ENCODE peak calls at places on chromosomes 2 and 18, in five cellular contexts. X, B, L, C and V are unnamed samples. For H3K9me3, the result is how much of the 10 kb centered on the place peaks cover.

GRCh38 chr2:84971799-84972790 is 1.1 kb downstream of the KCMF1 start:
- DNase-seq in C (peak), X (peak), L (peak), B (peak), V (peak)

GRCh38 chr2:191486584-191487320 is 191.2 kb upstream of the NABP1 start:
- DNase-seq in B (no peak), X (no peak), L (peak), C (no peak), V (no peak)

GRCh38 chr2:158498749-158499136 is 42.0 kb downstream of the PKP4 start:
- DNase-seq in B (no peak), L (no peak), X (no peak), C (no peak), V (no peak)

GRCh38 chr2:40458271-40458794 is 6.4 kb upstream of the SLC8A1 start:
- DNase-seq in C (no peak), X (no peak), L (no peak), B (no peak), V (no peak)

GRCh38 chr2:20668871-20669475 is 2.0 kb downstream of the GDF7 start:
- DNase-seq in X (no peak), C (no peak), B (no peak), L (no peak), V (no peak)

GRCh38 chr18:36610716-36611115 is 218.1 kb downstream of the TPGS2 start:
- DNase-seq in C (no peak), L (no peak), X (no peak), B (no peak), V (no peak)

GRCh38 chr18:49613141-49613641 is 51.3 kb downstream of the LIPG start:
- DNase-seq in B (no peak), L (no peak), C (no peak), X (no peak), V (no peak)

GRCh38 chr2:6482256-6482655 is 383.5 kb downstream of the CMPK2 start:
- DNase-seq in C (no peak), X (no peak), L (no peak), B (no peak), V (no peak)

GRCh38 chr18:9861933-9862332 is 23.8 kb upstream of the TXNDC2 start:
- DNase-seq in X (no peak), B (no peak), C (no peak), L (no peak), V (no peak)

GRCh38 chr2:38016177-38016576 is 59.8 kb downstream of the CYP1B1 start:
- DNase-seq in L (no peak), C (no peak), B (no peak), X (no peak), V (no peak)

GRCh38 chr18:59669872-59670657 is 27.2 kb downstream of the CCBE1 start:
- DNase-seq in X (no peak), L (peak), C (no peak), B (no peak), V (no peak)

GRCh38 chr18:30971338-30971956 is 71.1 kb downstream of the DSC3 start:
- DNase-seq in C (no peak), X (no peak), B (no peak), L (peak), V (peak)

GRCh38 chr2:109447811-109448210 is 166.0 kb downstream of the SEPTIN10 start:
- DNase-seq in C (no peak), X (no peak), L (peak), B (no peak), V (peak)

GRCh38 chr2:112995346-112995920 is 9.8 kb upstream of the IL36A start:
- DNase-seq in B (no peak), L (no peak), X (no peak), C (no peak), V (no peak)

GRCh38 chr18:58005036-58005435 is 39.0 kb upstream of the NEDD4L start:
- DNase-seq in X (no peak), B (no peak), C (no peak), L (peak), V (no peak)

GRCh38 chr2:106584304-106584954 is 97.3 kb downstream of the CD8B2 start:
- DNase-seq in L (no peak), B (no peak), C (no peak), X (no peak), V (no peak)

GRCh38 chr18:73270919-73271318 is 403.1 kb upstream of the NETO1 start:
- DNase-seq in L (no peak), C (no peak), B (no peak), X (no peak), V (no peak)

GRCh38 chr2:30782124-30782523 is 25.1 kb downstream of the CAPN13 start:
- DNase-seq in B (no peak), X (no peak), C (no peak), L (no peak), V (no peak)

GRCh38 chr2:32559136-32559535 is 68.7 kb upstream of the TTC27 start:
- DNase-seq in B (no peak), L (peak), C (no peak), X (no peak), V (no peak)

GRCh38 chr2:88838165-88838635 is 146.7 kb downstream of the RPIA start:
- DNase-seq in L (no peak), C (no peak), X (no peak), B (no peak), V (no peak)

GRCh38 chr2:95346236-95346737 is 49.1 kb downstream of the KCNIP3 start:
- DNase-seq in C (peak), X (peak), B (peak), L (peak), V (peak)

GRCh38 chr2:32952759-32953476 is 6.2 kb downstream of the LTBP1 start:
- DNase-seq in B (no peak), L (no peak), C (no peak), X (no peak), V (no peak)

GRCh38 chr2:217947341-217948316 is 55.2 kb downstream of the TNS1 start:
- DNase-seq in B (peak), C (no peak), X (peak), L (no peak), V (peak)

GRCh38 chr2:47520825-47521665 is 118.1 kb downstream of the MSH2 start:
- DNase-seq in X (peak), L (peak), B (peak), C (peak), V (peak)

GRCh38 chr2:232207174-232207573 is 171.4 kb upstream of the ALPP start:
- DNase-seq in L (no peak), B (no peak), C (no peak), X (no peak), V (no peak)

GRCh38 chr2:20430461-20431302 is 16.2 kb upstream of the RHOB start:
- DNase-seq in B (no peak), L (no peak), X (no peak), C (no peak), V (no peak)

GRCh38 chr2:27582695-27583389 is at the start of gene ZNF512:
- DNase-seq in B (peak), L (peak), C (peak), X (peak), V (peak)

GRCh38 chr2:227428731-227429285 is 41.1 kb upstream of the SCYGR1 start:
- DNase-seq in B (no peak), C (no peak), X (no peak), L (no peak), V (no peak)

GRCh38 chr2:8606649-8607550 is 75.0 kb upstream of the ID2 start:
- DNase-seq in L (peak), C (no peak), X (peak), B (no peak), V (no peak)

GRCh38 chr2:98478861-98479770 is 34.5 kb downstream of the INPP4A start:
- DNase-seq in L (no peak), X (no peak), B (no peak), C (no peak), V (no peak)

GRCh38 chr2:9637330-9637729 is 6.5 kb upstream of the YWHAQ start:
- DNase-seq in L (peak), X (no peak), B (no peak), C (no peak), V (no peak)

GRCh38 chr2:133941666-133942065 is 312.2 kb upstream of the MGAT5 start:
- DNase-seq in X (no peak), L (peak), C (no peak), B (peak), V (no peak)

GRCh38 chr18:7261199-7261598 is 30.3 kb downstream of the LRRC30 start:
- DNase-seq in L (no peak), C (no peak), B (no peak), X (no peak), V (no peak)

GRCh38 chr2:241582328-241582727 is 23.8 kb downstream of the BOK start:
- DNase-seq in B (no peak), L (no peak), X (peak), C (no peak), V (no peak)

GRCh38 chr2:241584446-241584845 is 25.9 kb downstream of the BOK start:
- DNase-seq in B (no peak), L (no peak), X (peak), C (no peak), V (no peak)

GRCh38 chr2:241586564-241587264 is 28.2 kb downstream of the BOK start:
- DNase-seq in B (no peak), L (no peak), X (no peak), C (no peak), V (no peak)

GRCh38 chr2:241579281-241579680 is 20.7 kb downstream of the BOK start:
- DNase-seq in X (no peak), B (no peak), L (no peak), C (no peak), V (no peak)

DNA sequence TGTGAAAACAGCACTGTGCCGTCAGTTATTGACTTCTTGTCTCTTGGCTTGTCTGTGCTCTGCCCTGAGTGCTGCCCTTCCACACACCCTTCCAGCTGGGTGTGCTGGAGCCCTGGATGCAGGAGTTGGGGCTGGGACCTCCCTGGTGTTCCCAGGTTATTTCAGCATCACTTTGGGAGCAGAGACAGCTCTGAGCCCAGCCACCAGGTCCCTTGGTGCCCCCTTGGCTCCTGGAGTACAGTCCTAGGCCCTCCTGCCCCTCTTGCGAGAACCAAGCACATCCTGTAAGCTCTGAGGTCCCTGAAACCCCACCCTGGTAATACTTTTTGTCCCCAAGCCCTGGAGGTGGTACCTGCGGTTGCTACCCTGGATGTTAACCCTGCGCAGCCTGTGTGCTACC is 24.3 kb downstream of the BOK start:
- DNase-seq in C (no peak), B (no peak), X (peak), L (no peak), V (no peak)
- H3K9me3 ChIP-seq in C (under half), B (under half), X (under half), L (under half), V (under half)

GRCh38 chr18:12552884-12553242 is 105.0 kb downstream of the SPIRE1 start:
- DNase-seq in B (no peak), L (no peak), X (no peak), C (no peak), V (no peak)

GRCh38 chr18:12554796-12555388 is 103.0 kb downstream of the SPIRE1 start:
- DNase-seq in X (no peak), B (no peak), C (no peak), L (no peak), V (no peak)

GRCh38 chr18:12559319-12559718 is 98.6 kb downstream of the SPIRE1 start:
- DNase-seq in X (no peak), C (peak), L (no peak), B (no peak), V (no peak)

DNA sequence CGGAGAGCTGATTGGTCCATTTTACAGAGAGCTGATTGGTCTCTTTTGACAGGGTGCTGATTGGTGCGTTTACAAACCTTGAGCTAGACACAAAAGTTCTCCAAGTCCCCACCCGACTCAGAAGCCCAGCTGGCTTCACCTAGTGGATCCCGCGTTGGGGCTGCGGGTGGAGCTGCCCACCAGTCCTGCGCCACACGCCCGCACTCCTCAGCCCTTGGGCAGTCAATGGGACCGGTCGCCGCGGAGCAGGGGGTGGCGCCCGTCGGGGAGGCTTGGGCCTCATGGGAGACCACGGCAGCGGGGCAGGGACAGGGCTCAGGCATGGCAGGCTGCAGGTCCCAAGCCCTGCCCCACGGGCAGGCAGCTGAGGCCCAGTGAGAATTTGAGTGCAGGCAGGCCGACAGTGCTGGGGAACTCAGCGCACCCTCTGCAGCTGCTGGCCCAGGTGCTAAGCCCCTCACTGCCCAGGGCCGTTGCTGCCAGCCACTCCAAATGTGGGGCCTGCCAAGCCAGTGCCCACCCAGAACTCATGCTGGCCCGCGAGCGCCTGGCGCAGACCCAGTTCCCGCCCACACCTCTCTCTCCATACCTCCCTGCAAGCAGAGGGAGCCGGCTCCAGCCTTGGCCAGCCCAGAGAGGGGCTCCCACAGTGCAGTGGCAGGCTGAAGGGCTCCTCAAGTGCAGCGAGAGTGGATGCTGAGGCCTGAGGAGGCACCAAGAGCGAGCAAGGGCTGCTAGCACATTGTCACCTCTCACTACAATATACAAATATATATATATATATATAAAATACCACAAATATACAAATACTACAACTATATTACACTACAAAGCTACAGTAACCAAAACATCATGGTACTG is 100.7 kb downstream of the SPIRE1 start:
- DNase-seq in B (no peak), X (no peak), C (peak), L (no peak), V (no peak)
- H3K9me3 ChIP-seq in B (under half), X (under half), C (under half), L (under half), V (under half)

DNA sequence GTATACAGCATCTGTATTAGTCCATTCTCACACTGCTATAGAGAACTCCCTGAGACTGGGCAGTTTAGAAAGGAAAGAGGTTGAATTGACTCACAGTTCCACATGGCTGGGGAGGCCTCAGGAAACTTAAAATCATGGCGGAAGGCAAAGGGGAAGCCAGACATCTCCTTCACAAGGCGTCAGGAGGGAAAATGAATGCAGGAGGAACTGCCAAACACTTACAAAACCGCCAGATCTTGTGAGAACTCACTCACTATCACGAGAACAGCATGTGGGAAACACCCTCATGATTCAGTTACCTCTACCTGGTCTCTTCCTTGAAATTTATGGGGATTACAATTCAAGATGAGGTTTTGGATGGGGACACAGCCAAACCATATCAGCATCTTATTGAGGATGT is 25.4 kb downstream of the MAP4K4 start:
- DNase-seq in L (no peak), C (no peak), B (no peak), X (no peak), V (no peak)
- H3K9me3 ChIP-seq in L (under half), C (under half), B (under half), X (under half), V (under half)

GRCh38 chr2:102142829-102143449 is 393 bp downstream of the IL1R1 start:
- DNase-seq in C (peak), X (no peak), B (no peak), L (peak), V (no peak)

GRCh38 chr2:102143450-102143985 is 972 bp downstream of the IL1R1 start:
- DNase-seq in C (no peak), L (peak), X (no peak), B (peak), V (no peak)

GRCh38 chr2:102145939-102146338 is 3.4 kb downstream of the IL1R1 start:
- DNase-seq in C (no peak), X (no peak), L (no peak), B (no peak), V (no peak)

GRCh38 chr2:102145107-102145506 is 2.6 kb downstream of the IL1R1 start:
- DNase-seq in X (no peak), B (no peak), C (no peak), L (no peak), V (no peak)

GRCh38 chr2:102144128-102144527 is 1.6 kb downstream of the IL1R1 start:
- DNase-seq in B (peak), L (peak), X (no peak), C (no peak), V (no peak)
- H3K9me3 ChIP-seq in B (under half), L (under half), X (under half), C (under half), V (under half)